ENCODE peak calls at places on chromosomes 7 and 10, in nine cellular contexts. K, Y, Z, S, T, L, I, J and P are unnamed samples.

GRCh38 chr10:85558533-85558932 is 808.1 kb downstream of the GRID1 start:
- DNase-seq in J (no peak), T (no peak), Z (no peak), S (no peak), Y (no peak), K (no peak), L (no peak), I (no peak), P (no peak)

GRCh38 chr7:114502454-114503254 is 88.0 kb downstream of the FOXP2 start:
- DNase-seq in S (no peak), L (no peak), I (no peak), Y (no peak), T (no peak), Z (no peak), K (no peak), J (no peak), P (no peak)

GRCh38 chr10:117271427-117271826 is 30.5 kb downstream of the SLC18A2 start:
- DNase-seq in J (no peak), Z (no peak), Y (no peak), I (no peak), L (no peak), K (no peak), S (no peak), T (no peak), P (no peak)

GRCh38 chr10:623039-623438 is 66.4 kb downstream of the DIP2C start:
- DNase-seq in S (no peak), Z (peak; percentile 47), I (no peak), T (no peak), K (no peak), Y (no peak), J (no peak), L (no peak), P (no peak)

GRCh38 chr10:25758511-25758910 is 175.5 kb upstream of the MYO3A start:
- DNase-seq in Z (no peak), Y (no peak), S (no peak), K (no peak), J (no peak), L (no peak), T (no peak), I (no peak), P (no peak)

GRCh38 chr7:116801092-116801710 is 61.2 kb upstream of the CAPZA2 start:
- DNase-seq in T (no peak), S (no peak), J (no peak), K (no peak), I (no peak), L (no peak), Z (no peak), Y (no peak), P (no peak)

GRCh38 chr10:122475130-122475529 is 13.8 kb downstream of the HTRA1 start:
- DNase-seq in Y (no peak), S (no peak), J (no peak), T (no peak), Z (no peak), L (no peak), K (peak; percentile 94), I (no peak), P (no peak)

GRCh38 chr7:84092207-84092606 is 102.4 kb downstream of the SEMA3A start:
- DNase-seq in Y (no peak), K (no peak), Z (no peak), J (no peak), S (no peak), L (no peak), I (no peak), T (peak; percentile 53), P (no peak)

GRCh38 chr10:131735577-131735976 is 165.2 kb upstream of the PPP2R2D start:
- DNase-seq in I (no peak), L (no peak), K (peak; percentile 42), Z (no peak), J (no peak), Y (no peak), T (no peak), S (peak; percentile 10), P (no peak)

GRCh38 chr7:143379607-143380263 is 1.4 kb upstream of the ZYX start:
- DNase-seq in T (no peak), S (no peak), Y (no peak), K (no peak), L (no peak), Z (no peak), I (no peak), J (no peak), P (no peak)

GRCh38 chr7:117217636-117218035 is 105.2 kb downstream of the WNT2 start:
- DNase-seq in L (no peak), K (no peak), J (no peak), Y (no peak), S (no peak), T (no peak), Z (no peak), I (no peak), P (no peak)

GRCh38 chr7:45576249-45576929 is 2.2 kb downstream of the ADCY1 start:
- DNase-seq in J (no peak), T (no peak), L (no peak), Z (peak; percentile 32), I (no peak), Y (peak; percentile 40), K (peak; percentile 37), S (no peak), P (no peak)

GRCh38 chr7:2859952-2860351 is 15.8 kb upstream of the GNA12 start:
- DNase-seq in J (no peak), S (peak; percentile 55), I (no peak), K (no peak), T (no peak), Y (no peak), Z (no peak), L (no peak), P (no peak)

GRCh38 chr10:34231441-34232180 is 583.5 kb downstream of the PARD3 start:
- DNase-seq in L (no peak), T (no peak), Y (no peak), S (no peak), I (no peak), K (no peak), Z (no peak), J (no peak), P (no peak)

GRCh38 chr7:129990403-129991192 is 37.8 kb upstream of the UBE2H start:
- DNase-seq in T (no peak), K (no peak), L (no peak), Z (peak; percentile 68), I (no peak), J (no peak), Y (no peak), S (no peak), P (no peak)

GRCh38 chr10:133526957-133527588 is at the start of gene CYP2E1:
- DNase-seq in Y (no peak), T (no peak), J (no peak), L (no peak), Z (no peak), K (no peak), I (no peak), S (no peak), P (no peak)

GRCh38 chr7:26136831-26137230 is 15.2 kb upstream of the NFE2L3 start:
- DNase-seq in J (no peak), T (no peak), K (no peak), I (no peak), L (no peak), S (no peak), Y (no peak), Z (no peak), P (no peak)

GRCh38 chr10:102554531-102554930 is 50.8 kb downstream of the SUFU start:
- DNase-seq in K (no peak), I (no peak), Y (no peak), T (no peak), S (no peak), J (no peak), L (no peak), Z (no peak), P (no peak)

GRCh38 chr7:158705234-158705890 is 758 bp upstream of the NCAPG2 start:
- DNase-seq in K (no peak), Y (no peak), L (no peak), T (no peak), S (no peak), I (no peak), Z (no peak), J (no peak), P (no peak)

GRCh38 chr7:22441157-22441556 is 58.8 kb downstream of the STEAP1B start:
- DNase-seq in I (no peak), J (no peak), Z (no peak), T (no peak), Y (no peak), K (no peak), S (no peak), L (no peak), P (no peak)
- TF ChIP-seq POLR2AphosphoS5 in I (no peak), J (no peak), Z (no peak), T (no peak), Y (no peak), K (no peak), S (no peak), L (no peak), P (no peak)

GRCh38 chr7:92835140-92835850 is 1.1 kb downstream of the CDK6 start:
- DNase-seq in S (peak; percentile 65), J (peak; percentile 28), T (no peak), Z (peak; percentile 92), Y (peak; percentile 53), I (peak; percentile 75), K (peak; percentile 78), L (no peak), P (peak; percentile 78)
- TF ChIP-seq POLR2AphosphoS5 in S (no peak), J (no peak), T (no peak), Z (peak; percentile 74), Y (no peak), I (peak; percentile 61), K (peak; percentile 16), L (peak; percentile 41), P (peak; percentile 80)

GRCh38 chr7:70417061-70417655 is 714.8 kb upstream of the GALNT17 start:
- DNase-seq in I (no peak), J (no peak), T (no peak), Z (no peak), S (no peak), K (no peak), L (no peak), Y (no peak), P (no peak)
- TF ChIP-seq POLR2AphosphoS5 in I (no peak), J (no peak), T (no peak), Z (no peak), S (no peak), K (no peak), L (no peak), Y (no peak), P (no peak)

GRCh38 chr10:119404719-119405504 is 137.6 kb downstream of the RGS10 start:
- DNase-seq in Z (no peak), S (no peak), Y (no peak), L (no peak), T (no peak), K (no peak), I (no peak), J (no peak), P (no peak)

GRCh38 chr10:119398996-119399395 is 143.5 kb downstream of the RGS10 start:
- DNase-seq in S (no peak), L (no peak), J (no peak), I (no peak), Y (no peak), T (no peak), K (no peak), Z (no peak), P (no peak)

GRCh38 chr10:119399466-119399865 is 143.1 kb downstream of the RGS10 start:
- DNase-seq in K (no peak), J (no peak), S (no peak), I (no peak), L (no peak), Z (no peak), Y (no peak), T (no peak), P (no peak)

GRCh38 chr10:119403927-119404326 is 138.6 kb downstream of the RGS10 start:
- DNase-seq in I (no peak), J (no peak), T (no peak), K (no peak), Z (no peak), S (no peak), Y (no peak), L (no peak), P (no peak)

GRCh38 chr10:119401671-119402395 is 140.7 kb downstream of the RGS10 start:
- DNase-seq in I (peak; percentile 51), Z (no peak), K (peak; percentile 92), S (peak; percentile 50), T (no peak), Y (no peak), L (peak; percentile 58), J (no peak), P (no peak)
- TF ChIP-seq POLR2AphosphoS5 in I (peak; percentile 82), Z (no peak), K (peak; percentile 44), S (no peak), T (no peak), Y (peak; percentile 70), L (no peak), J (no peak), P (no peak)